ENCODE peak calls at places on chromosome 9, in seven cellular contexts. One of them, this sample, is unnamed.

GRCh38 chr9:134219721-134220060 is 55.3 kb upstream of the RNU6ATAC start:
- DNase-seq in stomach: no peak
- DNase-seq in HL-60: no peak
- DNase-seq in HFFc6: no peak
- DNase-seq in A549: no peak
- DNase-seq in neural crest cell: no peak
- DNase-seq in lung: no peak
- DNase-seq in this sample: no peak

GRCh38 chr9:121133104-121133816 is 58.5 kb downstream of the CNTRL start:
- DNase-seq in stomach: peak
- DNase-seq in HL-60: no peak
- DNase-seq in HFFc6: no peak
- DNase-seq in A549: no peak
- DNase-seq in neural crest cell: no peak
- DNase-seq in lung: peak
- DNase-seq in this sample: no peak

GRCh38 chr9:29806941-29807625 is 2233.8 kb upstream of the C9orf72 start:
- DNase-seq in stomach: no peak
- DNase-seq in HL-60: no peak
- DNase-seq in HFFc6: peak
- DNase-seq in A549: no peak
- DNase-seq in neural crest cell: no peak
- DNase-seq in lung: no peak
- DNase-seq in this sample: peak

GRCh38 chr9:133303266-133304157 is 28.5 kb upstream of the ABO start:
- DNase-seq in stomach: peak
- DNase-seq in HL-60: no peak
- DNase-seq in HFFc6: no peak
- DNase-seq in A549: no peak
- DNase-seq in neural crest cell: no peak
- DNase-seq in lung: no peak
- DNase-seq in this sample: no peak

GRCh38 chr9:92748233-92748497 is 16.5 kb downstream of the BICD2 start:
- DNase-seq in stomach: no peak
- DNase-seq in HL-60: no peak
- DNase-seq in HFFc6: no peak
- DNase-seq in A549: no peak
- DNase-seq in neural crest cell: no peak
- DNase-seq in lung: no peak
- DNase-seq in this sample: no peak

GRCh38 chr9:130110166-130110565 is 56.5 kb downstream of the GPR107 start:
- DNase-seq in stomach: no peak
- DNase-seq in HL-60: no peak
- DNase-seq in HFFc6: no peak
- DNase-seq in A549: no peak
- DNase-seq in neural crest cell: no peak
- DNase-seq in lung: no peak
- DNase-seq in this sample: no peak

GRCh38 chr9:32545884-32546283 is 6.2 kb upstream of the SMIM27 start:
- DNase-seq in stomach: no peak
- DNase-seq in HL-60: no peak
- DNase-seq in HFFc6: no peak
- DNase-seq in A549: no peak
- DNase-seq in neural crest cell: no peak
- DNase-seq in lung: no peak
- DNase-seq in this sample: no peak

GRCh38 chr9:125374443-125375309 is 113.0 kb downstream of the GAPVD1 start:
- DNase-seq in stomach: peak
- DNase-seq in HL-60: peak
- DNase-seq in HFFc6: peak
- DNase-seq in A549: peak
- DNase-seq in neural crest cell: peak
- DNase-seq in lung: peak
- DNase-seq in this sample: no peak

GRCh38 chr9:132793606-132794580 is 84.2 kb downstream of the AK8 start:
- DNase-seq in stomach: no peak
- DNase-seq in HL-60: no peak
- DNase-seq in HFFc6: no peak
- DNase-seq in A549: no peak
- DNase-seq in neural crest cell: no peak
- DNase-seq in lung: no peak
- DNase-seq in this sample: no peak

GRCh38 chr9:26292943-26293342 is 599.7 kb downstream of the CAAP1 start:
- DNase-seq in stomach: no peak
- DNase-seq in HL-60: no peak
- DNase-seq in HFFc6: peak
- DNase-seq in A549: peak
- DNase-seq in neural crest cell: no peak
- DNase-seq in lung: no peak
- DNase-seq in this sample: peak

GRCh38 chr9:118148990-118149389 is 444.8 kb downstream of the TLR4 start:
- DNase-seq in stomach: no peak
- DNase-seq in HL-60: no peak
- DNase-seq in HFFc6: no peak
- DNase-seq in A549: no peak
- DNase-seq in neural crest cell: no peak
- DNase-seq in lung: no peak
- DNase-seq in this sample: no peak

GRCh38 chr9:27549196-27549737 is 19.7 kb upstream of the MOB3B start:
- DNase-seq in stomach: no peak
- DNase-seq in HL-60: no peak
- DNase-seq in HFFc6: no peak
- DNase-seq in A549: no peak
- DNase-seq in neural crest cell: no peak
- DNase-seq in lung: no peak
- DNase-seq in this sample: no peak

GRCh38 chr9:136713555-136713949 is 1.2 kb downstream of the DIPK1B start:
- DNase-seq in stomach: no peak
- DNase-seq in HL-60: no peak
- DNase-seq in HFFc6: no peak
- DNase-seq in A549: no peak
- DNase-seq in neural crest cell: no peak
- DNase-seq in lung: no peak
- DNase-seq in this sample: no peak

GRCh38 chr9:126125177-126125576 is 201.5 kb upstream of the MVB12B start:
- DNase-seq in stomach: no peak
- DNase-seq in HL-60: no peak
- DNase-seq in HFFc6: no peak
- DNase-seq in A549: no peak
- DNase-seq in neural crest cell: no peak
- DNase-seq in lung: peak
- DNase-seq in this sample: no peak

GRCh38 chr9:126615251-126615790 is 1.6 kb downstream of the LMX1B start:
- DNase-seq in stomach: peak
- DNase-seq in HL-60: peak
- DNase-seq in HFFc6: no peak
- DNase-seq in A549: no peak
- DNase-seq in neural crest cell: no peak
- DNase-seq in lung: peak
- DNase-seq in this sample: no peak

GRCh38 chr9:26833792-26834191 is 58.8 kb downstream of the CAAP1 start:
- DNase-seq in stomach: no peak
- DNase-seq in HL-60: no peak
- DNase-seq in HFFc6: peak
- DNase-seq in A549: no peak
- DNase-seq in neural crest cell: peak
- DNase-seq in lung: no peak
- DNase-seq in this sample: no peak

GRCh38 chr9:101705135-101705661 is 33.2 kb downstream of the GRIN3A start:
- DNase-seq in stomach: no peak
- DNase-seq in HL-60: no peak
- DNase-seq in HFFc6: no peak
- DNase-seq in A549: no peak
- DNase-seq in neural crest cell: peak
- DNase-seq in lung: no peak
- DNase-seq in this sample: peak

GRCh38 chr9:105127863-105128220 is 116.6 kb upstream of the SLC44A1 start:
- DNase-seq in stomach: no peak
- DNase-seq in HL-60: no peak
- DNase-seq in HFFc6: peak
- DNase-seq in A549: no peak
- DNase-seq in neural crest cell: no peak
- DNase-seq in lung: no peak
- DNase-seq in this sample: peak

GRCh38 chr9:131543141-131543540 is 2.2 kb upstream of the PRRT1B start:
- DNase-seq in stomach: no peak
- DNase-seq in HL-60: no peak
- DNase-seq in HFFc6: no peak
- DNase-seq in A549: no peak
- DNase-seq in neural crest cell: no peak
- DNase-seq in lung: no peak
- DNase-seq in this sample: no peak

GRCh38 chr9:131552030-131552429 is 6.7 kb downstream of the PRRT1B start:
- DNase-seq in stomach: no peak
- DNase-seq in HL-60: no peak
- DNase-seq in HFFc6: no peak
- DNase-seq in A549: no peak
- DNase-seq in neural crest cell: no peak
- DNase-seq in lung: no peak
- DNase-seq in this sample: no peak

GRCh38 chr9:131545003-131545785 is at the start of gene PRRT1B:
- DNase-seq in stomach: peak
- DNase-seq in HL-60: no peak
- DNase-seq in HFFc6: no peak
- DNase-seq in A549: peak
- DNase-seq in neural crest cell: no peak
- DNase-seq in lung: peak
- DNase-seq in this sample: no peak

GRCh38 chr9:131545786-131546335 is 538 bp downstream of the PRRT1B start:
- DNase-seq in stomach: no peak
- DNase-seq in HL-60: no peak
- DNase-seq in HFFc6: no peak
- DNase-seq in A549: peak
- DNase-seq in neural crest cell: no peak
- DNase-seq in lung: no peak
- DNase-seq in this sample: no peak

DNA sequence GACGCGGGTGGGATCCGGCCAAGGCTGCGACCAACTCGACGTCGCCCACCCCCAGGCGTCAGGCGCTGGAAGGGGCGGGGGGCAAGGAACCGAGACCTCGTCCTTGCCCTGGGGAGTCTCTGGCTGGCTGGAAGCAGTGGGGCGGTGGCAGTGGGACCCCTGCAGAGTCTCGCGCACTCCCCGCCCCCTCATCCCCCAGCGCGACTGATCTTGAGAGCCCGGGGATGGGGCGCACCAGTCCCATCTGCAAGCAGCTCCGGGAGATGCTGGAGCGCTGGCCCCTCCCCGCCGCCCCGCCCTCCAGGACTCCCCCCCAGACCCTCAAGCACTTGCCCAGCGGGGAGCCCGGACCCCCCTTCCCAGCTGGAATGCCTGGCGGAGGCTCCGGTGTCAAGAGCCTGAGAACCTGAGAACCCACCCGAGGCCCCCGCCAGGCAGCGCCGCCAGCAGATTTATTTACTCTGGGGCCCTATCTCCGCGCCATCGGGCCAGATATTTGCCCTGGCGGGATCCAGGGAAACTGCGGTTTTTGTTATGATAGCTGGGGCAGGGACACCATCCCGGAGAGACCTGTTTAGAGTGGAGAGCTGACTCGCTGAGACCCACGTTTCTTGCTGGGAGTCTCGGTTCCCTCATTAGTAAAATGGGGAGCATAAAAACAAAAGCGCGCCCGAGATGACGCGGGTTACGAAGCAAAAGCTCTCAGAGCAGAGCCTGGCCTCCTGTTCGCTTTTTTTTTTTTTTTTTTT is 1.2 kb downstream of the PRRT1B start:
- DNase-seq in stomach: peak
- DNase-seq in HL-60: no peak
- DNase-seq in HFFc6: no peak
- DNase-seq in A549: peak
- DNase-seq in neural crest cell: no peak
- DNase-seq in lung: no peak
- DNase-seq in this sample: no peak
- TF ChIP-seq CTCF in stomach: no peak
- TF ChIP-seq CTCF in HL-60: no peak
- TF ChIP-seq CTCF in HFFc6: peak
- TF ChIP-seq CTCF in A549: no peak
- TF ChIP-seq CTCF in neural crest cell: peak
- TF ChIP-seq CTCF in lung: no peak
- TF ChIP-seq CTCF in this sample: no peak

DNA sequence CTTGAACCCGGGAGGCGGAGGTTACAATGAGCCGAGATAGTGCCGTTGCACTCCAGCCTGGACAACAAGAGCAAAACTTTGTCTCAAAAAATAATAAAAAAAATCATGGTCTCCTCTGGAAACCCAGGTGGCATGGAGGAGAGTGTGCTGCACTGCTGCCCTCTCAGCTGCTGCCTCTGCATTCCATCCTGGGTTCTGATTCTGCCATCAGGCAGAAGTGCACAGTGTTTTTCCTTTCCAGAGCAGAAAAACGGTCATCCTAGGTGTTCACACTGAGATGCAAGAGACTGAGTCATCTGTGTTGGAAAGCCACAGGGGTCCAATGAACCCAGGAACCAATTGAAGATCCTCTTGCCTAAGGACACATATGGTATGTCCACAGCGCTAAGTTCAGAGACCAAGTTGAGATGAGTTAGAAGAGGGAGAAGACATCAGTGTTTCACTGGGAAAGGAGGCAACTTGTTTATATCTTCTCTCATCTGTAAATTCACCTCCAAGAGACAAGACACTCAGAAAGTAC is 88.8 kb upstream of the DMRT1 start:
- DNase-seq in stomach: no peak
- DNase-seq in HL-60: no peak
- DNase-seq in HFFc6: peak
- DNase-seq in A549: no peak
- DNase-seq in neural crest cell: no peak
- DNase-seq in lung: no peak
- DNase-seq in this sample: no peak
- TF ChIP-seq CTCF in stomach: no peak
- TF ChIP-seq CTCF in HL-60: no peak
- TF ChIP-seq CTCF in HFFc6: no peak
- TF ChIP-seq CTCF in A549: no peak
- TF ChIP-seq CTCF in neural crest cell: no peak
- TF ChIP-seq CTCF in lung: no peak
- TF ChIP-seq CTCF in this sample: no peak

GRCh38 chr9:91740713-91741112 is 209.3 kb downstream of the ROR2 start:
- DNase-seq in stomach: no peak
- DNase-seq in HL-60: no peak
- DNase-seq in HFFc6: no peak
- DNase-seq in A549: no peak
- DNase-seq in neural crest cell: no peak
- DNase-seq in lung: no peak
- DNase-seq in this sample: no peak
- TF ChIP-seq CTCF in stomach: no peak
- TF ChIP-seq CTCF in HL-60: no peak
- TF ChIP-seq CTCF in HFFc6: no peak
- TF ChIP-seq CTCF in A549: no peak
- TF ChIP-seq CTCF in neural crest cell: peak
- TF ChIP-seq CTCF in lung: no peak
- TF ChIP-seq CTCF in this sample: no peak

DNA sequence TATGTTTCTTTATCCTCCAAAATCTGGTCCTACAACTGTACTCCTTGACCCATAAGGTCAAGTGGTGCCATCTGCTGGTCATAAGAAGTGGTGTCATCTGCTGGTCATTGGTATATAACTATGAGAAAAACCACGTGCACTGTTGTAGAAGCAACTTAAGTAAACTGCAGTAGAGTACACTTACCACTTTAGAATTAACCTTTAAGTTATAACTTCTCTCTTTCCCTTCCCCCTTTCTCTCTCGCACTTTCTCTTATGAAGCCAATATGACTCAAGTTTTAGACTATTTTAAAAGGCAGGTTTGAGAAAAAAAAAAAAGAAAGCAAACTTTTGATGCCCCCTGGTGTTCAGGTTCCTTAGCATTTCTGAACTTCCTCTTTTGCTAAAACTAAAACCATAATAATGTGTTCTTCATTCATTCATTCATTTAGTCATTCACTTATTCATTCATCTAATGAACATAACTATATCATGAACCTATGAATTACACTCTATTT is 12.8 kb upstream of the MTAP start:
- DNase-seq in stomach: peak
- DNase-seq in HL-60: peak
- DNase-seq in HFFc6: peak
- DNase-seq in A549: peak
- DNase-seq in neural crest cell: peak
- DNase-seq in lung: peak
- DNase-seq in this sample: peak
- TF ChIP-seq CTCF in stomach: no peak
- TF ChIP-seq CTCF in HL-60: no peak
- TF ChIP-seq CTCF in HFFc6: peak
- TF ChIP-seq CTCF in A549: peak
- TF ChIP-seq CTCF in neural crest cell: peak
- TF ChIP-seq CTCF in lung: peak
- TF ChIP-seq CTCF in this sample: peak

This sample was measured in retinal pigment epithelial cell.